ENCODE peak calls at places on chromosomes 6 and 20, in six cellular contexts. I is SW480, C is breast epithelium, K is astrocyte of the spinal cord, V is HTR-8/SVneo, M is psoas muscle. T is an unnamed sample.

GRCh38 chr20:1942061-1942460 is 46.9 kb downstream of the SIRPA start:
- DNase-seq in K (no peak), I (no peak), C (no peak), M (no peak), V (no peak), T (no peak)

GRCh38 chr6:28399370-28400121 is at the start of gene ZSCAN12:
- DNase-seq in M (peak), I (peak), C (peak), K (peak), V (peak), T (peak)

GRCh38 chr6:108288742-108289141 is 6.1 kb upstream of the AFG1L start:
- DNase-seq in V (no peak), K (no peak), I (no peak), C (no peak), M (no peak), T (no peak)

GRCh38 chr6:98416027-98416426 is 418.3 kb upstream of the POU3F2 start:
- DNase-seq in K (no peak), M (no peak), I (peak), V (no peak), C (no peak), T (no peak)

GRCh38 chr20:34998331-34998950 is 42.8 kb downstream of the MYH7B start:
- DNase-seq in C (no peak), V (no peak), K (no peak), M (no peak), I (no peak), T (no peak)

GRCh38 chr6:3323148-3323547 is 64.4 kb downstream of the PSMG4 start:
- DNase-seq in M (no peak), K (no peak), C (no peak), V (no peak), I (no peak), T (no peak)

GRCh38 chr20:33328157-33328556 is 45.1 kb downstream of the BPIFB1 start:
- DNase-seq in I (no peak), V (no peak), K (no peak), C (no peak), M (no peak), T (no peak)

GRCh38 chr6:89640804-89641203 is 2.3 kb upstream of the LYRM2 start:
- DNase-seq in C (no peak), M (no peak), K (peak), V (no peak), I (no peak), T (peak)

T was measured in LHCN-M2.